ENCODE peak calls at places on chromosome 19, in eight cellular contexts. K is A549, J is K562, R is HepG2, B is H1, X is GM12878, L is SK-N-SH, A is IMR-90. C is an unnamed sample.

GRCh38 chr19:49431330-49431749 is 6.2 kb downstream of the GFY start:
- DNase-seq in X (no peak), A (no peak), K (peak; percentile 56), B (no peak), L (peak; percentile 80), R (no peak), J (peak; percentile 85), C (no peak)

GRCh38 chr19:15238639-15239155 is 6.4 kb upstream of the EPHX3 start:
- DNase-seq in L (no peak), K (no peak), J (no peak), B (no peak), X (no peak), R (no peak), A (no peak), C (peak; percentile 29)

GRCh38 chr19:11025006-11025405 is 64.2 kb downstream of the SMARCA4 start:
- DNase-seq in J (no peak), B (no peak), X (no peak), L (no peak), R (no peak), K (no peak), A (no peak), C (no peak)

GRCh38 chr19:6071103-6071485 is 39.2 kb downstream of the RFX2 start:
- DNase-seq in J (no peak), X (no peak), L (no peak), K (no peak), B (no peak), R (no peak), A (peak; percentile 78), C (no peak)

GRCh38 chr19:43782689-43783231 is 2.0 kb upstream of the KCNN4 start:
- DNase-seq in J (peak; percentile 56), B (no peak), L (no peak), K (peak; percentile 58), X (no peak), R (no peak), A (no peak), C (no peak)

GRCh38 chr19:5288347-5288739 is 52.3 kb downstream of the PTPRS start:
- DNase-seq in B (no peak), J (no peak), X (no peak), K (no peak), L (peak; percentile 30), A (no peak), R (no peak), C (no peak)

GRCh38 chr19:38617764-38618589 is at the start of gene MAP4K1:
- DNase-seq in K (no peak), A (no peak), L (no peak), J (peak; percentile 34), R (no peak), X (peak; percentile 88), B (no peak), C (peak; percentile 26)

GRCh38 chr19:12202250-12202649 is 39.4 kb downstream of the ZNF136 start:
- DNase-seq in X (no peak), L (no peak), R (peak; percentile 56), B (peak; percentile 27), A (no peak), K (no peak), J (peak; percentile 51), C (peak; percentile 72)

GRCh38 chr19:46678110-46678732 is 17.2 kb upstream of the DACT3 start:
- DNase-seq in K (peak; percentile 64), A (no peak), L (peak; percentile 89), X (no peak), R (no peak), J (peak; percentile 86), B (no peak), C (peak; percentile 90)

GRCh38 chr19:50313812-50314536 is 15.2 kb downstream of the KCNC3 start:
- DNase-seq in B (no peak), X (no peak), R (no peak), J (no peak), L (peak; percentile 47), K (no peak), A (no peak), C (peak; percentile 77)

GRCh38 chr19:48419158-48419920 is 25.9 kb downstream of the GRIN2D start:
- DNase-seq in X (peak; percentile 57), B (peak; percentile 49), R (no peak), J (peak; percentile 64), K (peak; percentile 59), L (peak; percentile 87), A (peak; percentile 42), C (peak; percentile 88)

GRCh38 chr19:44850641-44851109 is 4.6 kb downstream of the NECTIN2 start:
- DNase-seq in K (no peak), L (no peak), B (no peak), A (no peak), X (no peak), J (no peak), R (no peak), C (no peak)

GRCh38 chr19:44848036-44848804 is 2.1 kb downstream of the NECTIN2 start:
- DNase-seq in A (peak; percentile 57), B (no peak), J (peak; percentile 41), X (no peak), L (peak; percentile 41), K (no peak), R (no peak), C (peak; percentile 38)

GRCh38 chr19:44846455-44847143 is 502 bp downstream of the NECTIN2 start:
- DNase-seq in X (no peak), J (peak; percentile 12), B (no peak), R (no peak), L (peak; percentile 48), K (no peak), A (no peak), C (peak; percentile 94)

GRCh38 chr19:44847144-44848035 is 1.3 kb downstream of the NECTIN2 start:
- DNase-seq in J (peak; percentile 75), K (peak; percentile 64), X (no peak), L (peak; percentile 51), A (peak; percentile 58), R (peak; percentile 42), B (no peak), C (peak; percentile 74)

GRCh38 chr19:44848805-44849457 is 2.8 kb downstream of the NECTIN2 start:
- DNase-seq in K (no peak), L (peak; percentile 47), A (no peak), J (peak; percentile 40), R (no peak), X (no peak), B (no peak), C (peak; percentile 56)
- TF ChIP-seq USF2 in K (no peak), L (no peak), A (no peak), J (no peak), R (no peak), X (no peak), B (no peak), C (no peak)

GRCh38 chr19:7691497-7691896 is 10.4 kb downstream of the FCER2 start:
- DNase-seq in B (no peak), A (no peak), R (no peak), K (no peak), X (no peak), L (no peak), J (no peak), C (no peak)
- TF ChIP-seq USF2 in B (no peak), A (no peak), R (no peak), K (no peak), X (no peak), L (no peak), J (no peak), C (no peak)

GRCh38 chr19:31511098-31511497 is 161.9 kb upstream of the TSHZ3 start:
- DNase-seq in K (no peak), L (no peak), B (no peak), J (no peak), R (no peak), A (no peak), X (no peak), C (no peak)
- TF ChIP-seq USF2 in K (no peak), L (no peak), B (no peak), J (no peak), R (no peak), A (no peak), X (no peak), C (no peak)

GRCh38 chr19:30479231-30479630 is 107.0 kb downstream of the ZNF536 start:
- DNase-seq in A (no peak), B (no peak), R (no peak), X (no peak), K (no peak), J (no peak), L (peak; percentile 60), C (no peak)
- TF ChIP-seq USF2 in A (no peak), B (no peak), R (peak; percentile 57), X (no peak), K (peak; percentile 6), J (peak; percentile 76), L (no peak), C (no peak)

GRCh38 chr19:3367572-3368440 is 1.4 kb downstream of the NFIC start:
- DNase-seq in X (no peak), J (peak; percentile 38), A (no peak), B (no peak), L (peak; percentile 56), K (no peak), R (no peak), C (no peak)

GRCh38 chr19:3366104-3366760 is at the start of gene NFIC:
- DNase-seq in J (peak; percentile 90), A (peak; percentile 79), R (no peak), B (no peak), L (peak; percentile 84), K (peak; percentile 87), X (no peak), C (no peak)

GRCh38 chr19:3365447-3366103 is 808 bp upstream of the NFIC start:
- DNase-seq in L (peak; percentile 82), B (no peak), A (peak; percentile 66), J (peak; percentile 82), X (no peak), K (peak; percentile 79), R (no peak), C (no peak)

GRCh38 chr19:3368441-3368795 is 2.0 kb downstream of the NFIC start:
- DNase-seq in J (peak; percentile 47), B (no peak), L (no peak), X (no peak), A (no peak), K (no peak), R (no peak), C (no peak)

DNA sequence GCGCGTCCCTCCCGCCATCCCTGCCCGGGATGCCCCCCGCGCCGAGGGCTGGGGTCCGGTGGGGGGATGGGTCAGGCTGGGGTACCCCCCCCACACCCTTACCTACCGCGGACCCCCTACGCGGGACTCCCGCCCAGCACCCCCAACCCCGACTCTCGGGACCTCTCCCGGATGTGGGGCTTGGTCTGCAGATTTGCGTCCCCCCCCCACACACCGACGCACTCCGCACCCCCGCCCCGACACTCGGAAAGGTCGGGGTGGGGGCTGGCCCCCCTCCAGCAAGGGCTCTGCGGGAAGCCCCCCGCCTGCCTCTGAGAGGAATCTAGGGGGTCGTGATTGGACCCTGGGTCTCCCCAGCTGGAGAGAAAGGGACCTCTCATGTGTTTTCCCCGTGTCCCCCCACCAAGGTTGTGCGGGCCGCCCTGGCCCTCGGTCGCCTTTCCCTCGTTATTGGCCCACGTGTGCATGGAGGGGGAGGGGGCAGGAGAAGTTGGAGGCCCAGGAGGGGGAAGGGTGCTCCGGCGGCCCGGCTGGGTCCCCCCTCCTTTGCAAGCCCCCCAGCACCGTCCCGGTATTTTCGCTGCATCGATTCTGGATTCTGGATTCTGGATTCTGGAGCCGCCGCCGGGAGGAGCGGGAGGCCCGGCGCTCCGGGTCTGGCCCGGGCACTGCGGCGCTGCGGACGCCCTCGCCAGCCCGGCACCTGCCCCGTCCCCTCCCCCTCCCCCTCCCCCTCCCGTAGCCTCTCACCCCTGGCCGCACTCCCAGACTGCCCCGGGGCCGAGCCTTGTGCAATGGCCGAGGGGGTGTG is 583 bp downstream of the NFIC start:
- DNase-seq in K (no peak), L (peak; percentile 86), R (no peak), B (no peak), X (no peak), J (peak; percentile 81), A (no peak), C (no peak)
- TF ChIP-seq USF2 in K (peak; percentile 50), L (no peak), R (no peak), B (peak; percentile 26), X (peak; percentile 24), J (peak; percentile 76), A (peak; percentile 76), C (peak; percentile 41)